ENCODE peak calls at places on chromosomes 11 and 22, in eight cellular contexts. P, S, X, D, A, I, U and M are unnamed samples.

GRCh38 chr11:35360059-35360530 is 59.3 kb downstream of the SLC1A2 start:
- DNase-seq in P (no peak), S (no peak), X (no peak), D (no peak), A (no peak), I (no peak), U (no peak), M (no peak)

GRCh38 chr11:8018742-8019631 is 31.9 kb downstream of the EIF3F start:
- DNase-seq in P (peak; percentile 46), S (peak; percentile 93), X (peak; percentile 64), D (peak; percentile 41), A (peak; percentile 57), I (no peak), U (peak; percentile 84), M (peak; percentile 72)

GRCh38 chr11:44324787-44325525 is 15.0 kb upstream of the ALX4 start:
- DNase-seq in P (peak; percentile 85), S (no peak), X (no peak), D (no peak), A (no peak), I (no peak), U (no peak), M (no peak)

GRCh38 chr11:8035225-8035846 is 45.7 kb upstream of the TUB start:
- DNase-seq in P (no peak), S (no peak), X (no peak), D (no peak), A (no peak), I (peak; percentile 18), U (no peak), M (no peak)

GRCh38 chr11:133041928-133042890 is 490.1 kb downstream of the OPCML start:
- DNase-seq in P (no peak), S (no peak), X (peak; percentile 24), D (no peak), A (no peak), I (no peak), U (no peak), M (no peak)

GRCh38 chr11:19683141-19683805 is 29.4 kb upstream of the NAV2 start:
- DNase-seq in P (no peak), S (no peak), X (no peak), D (no peak), A (no peak), I (peak; percentile 41), U (peak; percentile 87), M (no peak)

GRCh38 chr11:65574963-65575567 is 788 bp upstream of the EHBP1L1 start:
- DNase-seq in P (peak; percentile 48), S (peak; percentile 43), X (peak; percentile 63), D (no peak), A (no peak), I (no peak), U (no peak), M (peak; percentile 39)

GRCh38 chr11:1756791-1757771 is 6.6 kb downstream of the CTSD start:
- DNase-seq in P (no peak), S (no peak), X (no peak), D (peak; percentile 23), A (no peak), I (no peak), U (peak; percentile 53), M (no peak)

GRCh38 chr11:70730411-70730810 is 332.1 kb downstream of the CTTN start:
- DNase-seq in P (no peak), S (no peak), X (no peak), D (no peak), A (no peak), I (no peak), U (peak; percentile 17), M (no peak)

GRCh38 chr11:3223932-3224729 is 5.5 kb upstream of the MRGPRG start:
- DNase-seq in P (no peak), S (peak; percentile 25), X (no peak), D (peak; percentile 9), A (no peak), I (no peak), U (no peak), M (no peak)

GRCh38 chr22:28002181-28002700 is 83.2 kb upstream of the PITPNB start:
- DNase-seq in P (no peak), S (no peak), X (no peak), D (no peak), A (no peak), I (no peak), U (no peak), M (peak; percentile 22)

GRCh38 chr11:76768091-76769047 is 14.8 kb upstream of the TSKU start:
- DNase-seq in P (no peak), S (no peak), X (no peak), D (no peak), A (no peak), I (peak; percentile 53), U (peak; percentile 77), M (no peak)